ENCODE peak calls at places on chromosome 15, in six cellular contexts. One of them, this sample, is unnamed.

GRCh38 chr15:101305820-101306255 is 10.8 kb upstream of the SNRPA1 start:
- DNase-seq in IMR-90: no peak
- DNase-seq in HTR-8/SVneo: no peak
- DNase-seq in fibroblast of mammary gland: no peak
- DNase-seq in T-helper 1 cell: no peak
- DNase-seq in globus pallidus: no peak
- DNase-seq in this sample: no peak

GRCh38 chr15:50145451-50145872 is 26.4 kb upstream of the ATP8B4 start:
- DNase-seq in IMR-90: peak
- DNase-seq in HTR-8/SVneo: peak
- DNase-seq in fibroblast of mammary gland: peak
- DNase-seq in T-helper 1 cell: peak
- DNase-seq in globus pallidus: peak
- DNase-seq in this sample: peak

GRCh38 chr15:53834214-53834613 is 74.8 kb upstream of the WDR72 start:
- DNase-seq in IMR-90: no peak
- DNase-seq in HTR-8/SVneo: no peak
- DNase-seq in fibroblast of mammary gland: no peak
- DNase-seq in T-helper 1 cell: no peak
- DNase-seq in globus pallidus: no peak
- DNase-seq in this sample: no peak

GRCh38 chr15:60326824-60327654 is 70.7 kb downstream of the ANXA2 start:
- DNase-seq in IMR-90: peak
- DNase-seq in HTR-8/SVneo: no peak
- DNase-seq in fibroblast of mammary gland: peak
- DNase-seq in T-helper 1 cell: peak
- DNase-seq in globus pallidus: peak
- DNase-seq in this sample: no peak

GRCh38 chr15:63556736-63557135 is 40.5 kb upstream of the FBXL22 start:
- DNase-seq in IMR-90: no peak
- DNase-seq in HTR-8/SVneo: no peak
- DNase-seq in fibroblast of mammary gland: no peak
- DNase-seq in T-helper 1 cell: no peak
- DNase-seq in globus pallidus: no peak
- DNase-seq in this sample: no peak

GRCh38 chr15:57436961-57437360 is 60.7 kb downstream of the CGNL1 start:
- DNase-seq in IMR-90: no peak
- DNase-seq in HTR-8/SVneo: no peak
- DNase-seq in fibroblast of mammary gland: no peak
- DNase-seq in T-helper 1 cell: no peak
- DNase-seq in globus pallidus: no peak
- DNase-seq in this sample: no peak

GRCh38 chr15:56052389-56053045 is 59.1 kb upstream of the NEDD4 start:
- DNase-seq in IMR-90: peak
- DNase-seq in HTR-8/SVneo: peak
- DNase-seq in fibroblast of mammary gland: peak
- DNase-seq in T-helper 1 cell: peak
- DNase-seq in globus pallidus: peak
- DNase-seq in this sample: no peak

GRCh38 chr15:89130194-89130593 is 41.9 kb downstream of the ABHD2 start:
- DNase-seq in IMR-90: no peak
- DNase-seq in HTR-8/SVneo: no peak
- DNase-seq in fibroblast of mammary gland: no peak
- DNase-seq in T-helper 1 cell: peak
- DNase-seq in globus pallidus: no peak
- DNase-seq in this sample: no peak

GRCh38 chr15:96746621-96747155 is 416.2 kb downstream of the NR2F2 start:
- DNase-seq in IMR-90: no peak
- DNase-seq in HTR-8/SVneo: no peak
- DNase-seq in fibroblast of mammary gland: no peak
- DNase-seq in T-helper 1 cell: no peak
- DNase-seq in globus pallidus: no peak
- DNase-seq in this sample: no peak

GRCh38 chr15:38163651-38164050 is 89.0 kb upstream of the SPRED1 start:
- DNase-seq in IMR-90: no peak
- DNase-seq in HTR-8/SVneo: no peak
- DNase-seq in fibroblast of mammary gland: no peak
- DNase-seq in T-helper 1 cell: no peak
- DNase-seq in globus pallidus: no peak
- DNase-seq in this sample: no peak

GRCh38 chr15:72813345-72814004 is 29.9 kb upstream of the ADPGK start:
- DNase-seq in IMR-90: no peak
- DNase-seq in HTR-8/SVneo: no peak
- DNase-seq in fibroblast of mammary gland: no peak
- DNase-seq in T-helper 1 cell: no peak
- DNase-seq in globus pallidus: no peak
- DNase-seq in this sample: no peak

GRCh38 chr15:74417230-74417629 is 16.5 kb downstream of the SEMA7A start:
- DNase-seq in IMR-90: peak
- DNase-seq in HTR-8/SVneo: peak
- DNase-seq in fibroblast of mammary gland: peak
- DNase-seq in T-helper 1 cell: no peak
- DNase-seq in globus pallidus: no peak
- DNase-seq in this sample: no peak

GRCh38 chr15:90934949-90935751 is at the start of gene UNC45A:
- DNase-seq in IMR-90: peak
- DNase-seq in HTR-8/SVneo: peak
- DNase-seq in fibroblast of mammary gland: peak
- DNase-seq in T-helper 1 cell: peak
- DNase-seq in globus pallidus: peak
- DNase-seq in this sample: peak

GRCh38 chr15:76196949-76197315 is 114.3 kb downstream of the ETFA start:
- DNase-seq in IMR-90: no peak
- DNase-seq in HTR-8/SVneo: no peak
- DNase-seq in fibroblast of mammary gland: no peak
- DNase-seq in T-helper 1 cell: no peak
- DNase-seq in globus pallidus: peak
- DNase-seq in this sample: no peak